ENCODE peak calls at places on chromosomes 11 and 22, in eight cellular contexts. O, L, Z, G, E, I, S and C are unnamed samples. For H3K9me3, the result is how much of the 10 kb centered on the place peaks cover.

GRCh38 chr11:32103941-32104340 is 13.1 kb downstream of the RCN1 start:
- DNase-seq in O (no peak), L (no peak), Z (no peak), G (no peak), E (no peak), I (no peak), S (no peak), C (no peak)

GRCh38 chr11:1445741-1446445 is 40.7 kb downstream of the MOB2 start:
- DNase-seq in O (peak), L (peak), Z (no peak), G (no peak), E (peak), I (no peak), S (no peak), C (no peak)

GRCh38 chr22:22168190-22168940 is 76.2 kb upstream of the VPREB1 start:
- DNase-seq in O (peak), L (peak), Z (peak), G (no peak), E (peak), I (peak), S (no peak), C (peak)

GRCh38 chr11:127098684-127099083 is 98.1 kb upstream of the KIRREL3 start:
- DNase-seq in O (no peak), L (no peak), Z (no peak), G (no peak), E (no peak), I (no peak), S (no peak), C (no peak)

GRCh38 chr11:17511571-17511970 is 32.6 kb downstream of the USH1C start:
- DNase-seq in O (no peak), L (no peak), Z (no peak), G (no peak), E (no peak), I (no peak), S (no peak), C (no peak)

GRCh38 chr11:70135142-70136132 is 57.3 kb downstream of the ANO1 start:
- DNase-seq in O (no peak), L (no peak), Z (no peak), G (no peak), E (peak), I (peak), S (no peak), C (no peak)

GRCh38 chr11:1337647-1338007 is 28.2 kb upstream of the TOLLIP start:
- DNase-seq in O (no peak), L (no peak), Z (no peak), G (no peak), E (no peak), I (no peak), S (no peak), C (no peak)

GRCh38 chr11:100863080-100863581 is 176.0 kb downstream of the ARHGAP42 start:
- DNase-seq in O (peak), L (peak), Z (no peak), G (no peak), E (peak), I (peak), S (no peak), C (peak)

GRCh38 chr11:13963949-13964770 is 1.6 kb downstream of the SPON1 start:
- DNase-seq in O (peak), L (no peak), Z (no peak), G (peak), E (no peak), I (no peak), S (no peak), C (no peak)

GRCh38 chr22:23012081-23012622 is 58.2 kb upstream of the GNAZ start:
- DNase-seq in O (no peak), L (no peak), Z (no peak), G (no peak), E (no peak), I (no peak), S (no peak), C (no peak)

GRCh38 chr11:94675239-94675638 is 92.9 kb upstream of the AMOTL1 start:
- DNase-seq in O (peak), L (no peak), Z (no peak), G (no peak), E (no peak), I (no peak), S (no peak), C (no peak)

GRCh38 chr22:35072939-35073338 is 7.0 kb downstream of the ISX start:
- DNase-seq in O (peak), L (no peak), Z (no peak), G (no peak), E (no peak), I (peak), S (no peak), C (no peak)

GRCh38 chr11:133946541-133947297 is 10.0 kb downstream of the IGSF9B start:
- DNase-seq in O (no peak), L (no peak), Z (no peak), G (peak), E (no peak), I (no peak), S (no peak), C (no peak)

GRCh38 chr11:45843158-45843924 is 3.9 kb upstream of the CRY2 start:
- DNase-seq in O (peak), L (peak), Z (peak), G (peak), E (peak), I (peak), S (peak), C (peak)

GRCh38 chr22:44963832-44964721 is 45.7 kb downstream of the PHF21B start:
- DNase-seq in O (no peak), L (no peak), Z (no peak), G (no peak), E (no peak), I (no peak), S (no peak), C (no peak)

GRCh38 chr11:86481399-86481798 is 106.7 kb downstream of the CCDC81 start:
- DNase-seq in O (no peak), L (no peak), Z (no peak), G (no peak), E (no peak), I (no peak), S (no peak), C (no peak)

GRCh38 chr11:1943576-1943975 is 3.6 kb upstream of the MRPL23 start:
- DNase-seq in O (peak), L (no peak), Z (no peak), G (no peak), E (no peak), I (no peak), S (peak), C (no peak)

GRCh38 chr22:44363980-44364749 is 51.4 kb upstream of the SHISAL1 start:
- DNase-seq in O (no peak), L (no peak), Z (no peak), G (peak), E (no peak), I (no peak), S (peak), C (no peak)

GRCh38 chr22:40712311-40712710 is 33.0 kb downstream of the MCHR1 start:
- DNase-seq in O (no peak), L (no peak), Z (no peak), G (no peak), E (no peak), I (no peak), S (no peak), C (no peak)

GRCh38 chr22:17922925-17923898 is 101.1 kb downstream of the MICAL3 start:
- DNase-seq in O (peak), L (no peak), Z (no peak), G (no peak), E (peak), I (peak), S (peak), C (peak)

GRCh38 chr11:1832989-1833365 is 1.8 kb upstream of the SYT8 start:
- DNase-seq in O (no peak), L (no peak), Z (no peak), G (peak), E (no peak), I (no peak), S (peak), C (no peak)

GRCh38 chr22:18145676-18146388 is 4.1 kb upstream of the USP18 start:
- DNase-seq in O (no peak), L (no peak), Z (no peak), G (no peak), E (no peak), I (no peak), S (no peak), C (no peak)

GRCh38 chr11:125082611-125083311 is 19.7 kb downstream of the SLC37A2 start:
- DNase-seq in O (peak), L (no peak), Z (peak), G (no peak), E (peak), I (peak), S (no peak), C (no peak)

GRCh38 chr11:109870313-109870712 is 222.9 kb upstream of the ZC3H12C start:
- DNase-seq in O (no peak), L (no peak), Z (no peak), G (no peak), E (no peak), I (no peak), S (no peak), C (no peak)

DNA sequence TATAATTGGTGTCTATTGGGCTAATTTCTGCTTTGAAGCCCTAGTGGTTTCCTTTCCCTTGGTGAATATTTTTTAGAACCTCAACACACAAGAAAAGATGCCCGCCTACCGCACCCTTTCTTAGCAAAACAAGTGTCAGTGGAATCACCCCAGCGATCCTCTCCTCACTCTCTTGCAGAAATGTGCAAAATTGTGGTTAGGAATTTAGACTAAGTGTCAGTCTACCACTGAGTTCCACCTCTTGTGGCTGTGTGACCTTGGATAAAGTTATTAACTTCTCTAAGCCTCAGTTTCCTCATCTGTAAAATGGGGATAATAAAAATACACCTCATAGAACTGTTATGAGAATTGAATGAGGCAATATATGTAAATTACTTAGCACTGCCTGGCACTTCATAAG is 5.3 kb upstream of the JAML start:
- DNase-seq in O (no peak), L (no peak), Z (no peak), G (no peak), E (no peak), I (no peak), S (no peak), C (no peak)
- H3K27ac ChIP-seq in O (no peak), L (no peak), Z (no peak), G (peak), E (no peak), I (no peak), S (no peak), C (no peak)

GRCh38 chr11:3163241-3163981 is 1.7 kb downstream of the OSBPL5 start:
- DNase-seq in O (no peak), L (no peak), Z (no peak), G (peak), E (no peak), I (no peak), S (peak), C (no peak)
- H3K4me3 ChIP-seq in O (peak), L (no peak), Z (no peak), G (peak), E (peak), I (peak), S (peak), C (peak)

GRCh38 chr22:47797546-47797945 is 1035.1 kb downstream of the TBC1D22A start:
- DNase-seq in O (no peak), L (no peak), Z (no peak), G (no peak), E (no peak), I (no peak), S (no peak), C (no peak)

GRCh38 chr22:47795477-47796127 is 1033.2 kb downstream of the TBC1D22A start:
- DNase-seq in O (no peak), L (no peak), Z (no peak), G (no peak), E (no peak), I (no peak), S (no peak), C (no peak)

GRCh38 chr22:47794851-47795250 is 1032.4 kb downstream of the TBC1D22A start:
- DNase-seq in O (no peak), L (no peak), Z (no peak), G (no peak), E (no peak), I (no peak), S (no peak), C (no peak)

GRCh38 chr22:47796128-47796908 is 1033.9 kb downstream of the TBC1D22A start:
- DNase-seq in O (no peak), L (no peak), Z (no peak), G (no peak), E (no peak), I (no peak), S (no peak), C (no peak)

DNA sequence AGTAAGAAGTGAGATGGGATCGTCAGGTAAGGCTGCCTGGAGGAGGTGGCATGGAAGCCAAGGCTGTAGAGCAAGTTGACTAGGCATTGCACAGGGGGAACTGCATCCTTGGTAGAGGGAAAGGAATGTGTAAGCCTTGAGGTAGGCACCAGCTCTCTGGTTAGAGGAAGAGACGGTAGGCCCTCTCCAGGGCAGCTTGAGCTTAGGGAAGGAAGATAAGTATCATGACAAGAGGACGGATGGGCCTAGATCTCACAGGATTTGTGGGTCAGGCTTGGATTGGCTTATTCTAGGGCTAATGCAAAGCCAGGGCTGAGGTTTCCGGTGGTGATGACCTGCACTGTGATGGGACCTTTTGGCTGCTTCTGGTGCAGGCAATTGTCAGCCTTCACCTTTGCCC is 1035.8 kb downstream of the TBC1D22A start:
- DNase-seq in O (no peak), L (no peak), Z (no peak), G (no peak), E (no peak), I (no peak), S (no peak), C (no peak)
- H3K9me3 ChIP-seq in O (under half), L (under half), Z (under half), G (under half), E (under half), I (half or more), S (under half), C (half or more)

GRCh38 chr11:10902756-10903155 is 44.9 kb upstream of the ZBED5 start:
- DNase-seq in O (no peak), L (no peak), Z (no peak), G (no peak), E (no peak), I (no peak), S (no peak), C (no peak)
- H3K27ac ChIP-seq in O (no peak), L (no peak), Z (no peak), G (no peak), E (no peak), I (no peak), S (no peak), C (no peak)